ENCODE peak calls at places on chromosomes 12 and 14, in five cellular contexts. B is HFFc6, O is mucosa of descending colon, D is NCI-H1092 treated with DMSO at 0.1 percent for 48 hours, F is HCT116. X is an unnamed sample.

GRCh38 chr12:6944381-6945186 is 762 bp downstream of the C12orf57 start:
- DNase-seq in B (peak), O (peak), D (peak), F (peak), X (peak)

GRCh38 chr14:64979336-64980074 is 7.2 kb upstream of the FNTB start:
- DNase-seq in B (peak), O (no peak), D (no peak), F (no peak), X (no peak)

GRCh38 chr14:31219169-31219568 is 11.6 kb upstream of the HECTD1 start:
- DNase-seq in B (no peak), O (no peak), D (no peak), F (no peak), X (no peak)

GRCh38 chr14:104665663-104666522 is 23.5 kb upstream of the INF2 start:
- DNase-seq in B (no peak), O (peak), D (no peak), F (peak), X (no peak)

GRCh38 chr12:989751-990278 is 1.2 kb upstream of the ERC1 start:
- DNase-seq in B (peak), O (peak), D (peak), F (no peak), X (peak)

GRCh38 chr14:74257078-74257987 is 18.1 kb downstream of the VSX2 start:
- DNase-seq in B (no peak), O (peak), D (peak), F (no peak), X (no peak)

GRCh38 chr14:85538636-85539035 is 8.7 kb downstream of the FLRT2 start:
- DNase-seq in B (no peak), O (no peak), D (no peak), F (no peak), X (no peak)

GRCh38 chr12:28032811-28033537 is 60.4 kb upstream of the PTHLH start:
- DNase-seq in B (peak), O (no peak), D (no peak), F (no peak), X (no peak)

GRCh38 chr12:107131832-107132616 is 38.7 kb upstream of the CRY1 start:
- DNase-seq in B (peak), O (peak), D (peak), F (peak), X (no peak)

GRCh38 chr12:32312049-32312670 is 87.2 kb upstream of the FGD4 start:
- DNase-seq in B (peak), O (peak), D (peak), F (peak), X (no peak)

GRCh38 chr14:74846968-74847549 is 28.9 kb downstream of the PROX2 start:
- DNase-seq in B (peak), O (no peak), D (no peak), F (no peak), X (no peak)

GRCh38 chr14:73741386-73741875 is 27.2 kb upstream of the PNMA1 start:
- DNase-seq in B (peak), O (peak), D (no peak), F (no peak), X (no peak)

GRCh38 chr14:68544150-68544892 is 248.5 kb downstream of the ZFP36L1 start:
- DNase-seq in B (peak), O (peak), D (no peak), F (no peak), X (peak)

GRCh38 chr14:35999264-35999663 is 173.1 kb downstream of the BRMS1L start:
- DNase-seq in B (no peak), O (no peak), D (no peak), F (no peak), X (no peak)

GRCh38 chr12:32397703-32398102 is 1.7 kb upstream of the FGD4 start:
- DNase-seq in B (no peak), O (no peak), D (peak), F (no peak), X (no peak)

GRCh38 chr14:90398315-90398811 is 1.5 kb downstream of the CALM1 start:
- DNase-seq in B (no peak), O (peak), D (peak), F (no peak), X (peak)

GRCh38 chr12:131038159-131038558 is 84.5 kb downstream of the ADGRD1 start:
- DNase-seq in B (no peak), O (no peak), D (no peak), F (no peak), X (no peak)

GRCh38 chr12:88756153-88756552 is 175.9 kb upstream of the KITLG start:
- DNase-seq in B (no peak), O (no peak), D (no peak), F (no peak), X (no peak)

GRCh38 chr12:77734489-77734888 is 96.2 kb upstream of the NAV3 start:
- DNase-seq in B (peak), O (no peak), D (peak), F (no peak), X (no peak)

GRCh38 chr12:100794441-100795192 is at the start of gene ANO4:
- DNase-seq in B (no peak), O (no peak), D (peak), F (no peak), X (no peak)

GRCh38 chr12:52254965-52255751 is 19.3 kb upstream of the KRT86 start:
- DNase-seq in B (no peak), O (no peak), D (no peak), F (no peak), X (no peak)

GRCh38 chr12:3242199-3242863 is 165.2 kb downstream of the TSPAN9 start:
- DNase-seq in B (no peak), O (no peak), D (peak), F (no peak), X (no peak)

GRCh38 chr12:77167801-77168200 is 102.4 kb upstream of the E2F7 start:
- DNase-seq in B (peak), O (no peak), D (no peak), F (no peak), X (no peak)

GRCh38 chr14:92726135-92726932 is 22.1 kb downstream of the LGMN start:
- DNase-seq in B (peak), O (peak), D (no peak), F (peak), X (peak)

X was measured in ascending aorta.